ENCODE peak calls at places on chromosome 9, in six cellular contexts. I, C, S, W, F and A are unnamed samples. For H3K4me1, the result is how much of the 10 kb centered on the place peaks cover.

GRCh38 chr9:134947265-134947955 is 29.7 kb upstream of the FCN1 start:
- DNase-seq in I (no peak), C (no peak), S (no peak), W (no peak), F (no peak), A (no peak)

GRCh38 chr9:35844628-35845301 is 15.7 kb downstream of the TMEM8B start:
- DNase-seq in I (no peak), C (peak), S (peak), W (peak), F (peak), A (peak)

GRCh38 chr9:5893591-5894236 is 3.0 kb downstream of the MLANA start:
- DNase-seq in I (no peak), C (no peak), S (no peak), W (no peak), F (no peak), A (no peak)

GRCh38 chr9:24245988-24246387 is 299.7 kb downstream of the IZUMO3 start:
- DNase-seq in I (no peak), C (peak), S (no peak), W (no peak), F (peak), A (no peak)

GRCh38 chr9:114417511-114417910 is 29.7 kb upstream of the AKNA start:
- DNase-seq in I (no peak), C (peak), S (no peak), W (no peak), F (peak), A (no peak)

GRCh38 chr9:14428781-14429230 is 114.9 kb upstream of the NFIB start:
- DNase-seq in I (no peak), C (peak), S (peak), W (peak), F (peak), A (peak)

GRCh38 chr9:40926404-40927259 is 201.8 kb downstream of the FOXD4L6 start:
- DNase-seq in I (no peak), C (no peak), S (no peak), W (no peak), F (no peak), A (no peak)

GRCh38 chr9:81456431-81456970 is 232.8 kb downstream of the TLE1 start:
- DNase-seq in I (no peak), C (peak), S (no peak), W (no peak), F (peak), A (no peak)

GRCh38 chr9:134950404-134950760 is 32.7 kb upstream of the FCN1 start:
- DNase-seq in I (no peak), C (no peak), S (no peak), W (no peak), F (no peak), A (no peak)

GRCh38 chr9:102779341-102779740 is 215.8 kb upstream of the CYLC2 start:
- DNase-seq in I (no peak), C (peak), S (no peak), W (no peak), F (no peak), A (no peak)

GRCh38 chr9:122350577-122351355 is 20.1 kb upstream of the PTGS1 start:
- DNase-seq in I (peak), C (peak), S (peak), W (peak), F (peak), A (peak)

GRCh38 chr9:109805054-109805453 is 25.1 kb downstream of the PALM2AKAP2 start:
- DNase-seq in I (no peak), C (no peak), S (no peak), W (no peak), F (no peak), A (no peak)

GRCh38 chr9:13163946-13164345 is 115.5 kb downstream of the MPDZ start:
- DNase-seq in I (no peak), C (no peak), S (no peak), W (no peak), F (no peak), A (no peak)

GRCh38 chr9:112050544-112051475 is 124.3 kb downstream of the SUSD1 start:
- DNase-seq in I (no peak), C (peak), S (no peak), W (peak), F (peak), A (peak)

GRCh38 chr9:121701736-121702261 is 50.4 kb downstream of the DAB2IP start:
- DNase-seq in I (peak), C (no peak), S (no peak), W (no peak), F (no peak), A (no peak)

GRCh38 chr9:90099262-90099982 is 494.6 kb downstream of the GADD45G start:
- DNase-seq in I (no peak), C (peak), S (peak), W (no peak), F (peak), A (no peak)

GRCh38 chr9:36928670-36929349 is 105.3 kb downstream of the PAX5 start:
- DNase-seq in I (no peak), C (peak), S (no peak), W (no peak), F (peak), A (no peak)

GRCh38 chr9:20078246-20078645 is 289.4 kb upstream of the SLC24A2 start:
- DNase-seq in I (no peak), C (no peak), S (no peak), W (no peak), F (no peak), A (no peak)

GRCh38 chr9:124698265-124698664 is 72.8 kb downstream of the NR6A1 start:
- DNase-seq in I (no peak), C (peak), S (no peak), W (no peak), F (peak), A (no peak)
- H3K4me3 ChIP-seq in I (no peak), C (no peak), S (no peak), W (no peak), F (no peak), A (no peak)

GRCh38 chr9:98517710-98518109 is 191.0 kb downstream of the GABBR2 start:
- DNase-seq in I (no peak), C (no peak), S (no peak), W (no peak), F (no peak), A (no peak)
- TF ChIP-seq CTCF in I (no peak), C (no peak), S (no peak), W (no peak), F (no peak), A (no peak)

GRCh38 chr9:2469681-2470141 is 151.9 kb upstream of the VLDLR start:
- DNase-seq in I (peak), C (peak), S (peak), W (peak), F (peak), A (no peak)

GRCh38 chr9:2466703-2467102 is 154.9 kb upstream of the VLDLR start:
- DNase-seq in I (no peak), C (no peak), S (no peak), W (peak), F (no peak), A (no peak)

GRCh38 chr9:2465516-2465915 is 156.1 kb upstream of the VLDLR start:
- DNase-seq in I (no peak), C (no peak), S (no peak), W (no peak), F (no peak), A (no peak)

GRCh38 chr9:2464624-2465023 is 157.0 kb upstream of the VLDLR start:
- DNase-seq in I (no peak), C (no peak), S (no peak), W (no peak), F (no peak), A (no peak)

DNA sequence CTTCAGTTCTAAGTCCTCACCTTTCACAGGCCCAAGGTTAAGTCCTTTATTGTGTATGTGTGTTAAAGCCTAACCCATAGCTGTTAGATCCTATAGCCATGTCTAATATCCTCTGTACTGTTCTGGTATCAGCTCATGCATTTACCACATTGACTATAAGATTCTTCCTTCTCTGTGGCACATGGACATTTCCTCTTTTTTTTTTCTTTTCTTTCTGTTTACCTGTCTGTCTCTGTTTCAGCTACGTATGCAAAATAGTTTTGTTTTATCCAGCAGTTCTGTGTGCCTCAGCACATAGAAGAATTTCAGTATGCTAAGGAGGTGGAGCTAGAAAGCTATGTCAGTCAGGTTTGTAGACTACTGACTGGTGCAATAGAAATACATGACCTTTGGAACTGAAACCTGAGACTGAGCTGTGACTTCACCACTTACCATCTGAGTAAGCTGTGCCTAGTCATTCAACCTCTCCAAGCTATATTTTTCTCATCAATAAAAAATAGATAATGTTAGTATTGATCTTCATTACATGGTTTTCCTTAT is 155.6 kb upstream of the VLDLR start:
- DNase-seq in I (no peak), C (no peak), S (no peak), W (peak), F (peak), A (no peak)
- H3K4me1 ChIP-seq in I (under half), C (under half), S (under half), W (under half), F (under half), A (under half)

DNA sequence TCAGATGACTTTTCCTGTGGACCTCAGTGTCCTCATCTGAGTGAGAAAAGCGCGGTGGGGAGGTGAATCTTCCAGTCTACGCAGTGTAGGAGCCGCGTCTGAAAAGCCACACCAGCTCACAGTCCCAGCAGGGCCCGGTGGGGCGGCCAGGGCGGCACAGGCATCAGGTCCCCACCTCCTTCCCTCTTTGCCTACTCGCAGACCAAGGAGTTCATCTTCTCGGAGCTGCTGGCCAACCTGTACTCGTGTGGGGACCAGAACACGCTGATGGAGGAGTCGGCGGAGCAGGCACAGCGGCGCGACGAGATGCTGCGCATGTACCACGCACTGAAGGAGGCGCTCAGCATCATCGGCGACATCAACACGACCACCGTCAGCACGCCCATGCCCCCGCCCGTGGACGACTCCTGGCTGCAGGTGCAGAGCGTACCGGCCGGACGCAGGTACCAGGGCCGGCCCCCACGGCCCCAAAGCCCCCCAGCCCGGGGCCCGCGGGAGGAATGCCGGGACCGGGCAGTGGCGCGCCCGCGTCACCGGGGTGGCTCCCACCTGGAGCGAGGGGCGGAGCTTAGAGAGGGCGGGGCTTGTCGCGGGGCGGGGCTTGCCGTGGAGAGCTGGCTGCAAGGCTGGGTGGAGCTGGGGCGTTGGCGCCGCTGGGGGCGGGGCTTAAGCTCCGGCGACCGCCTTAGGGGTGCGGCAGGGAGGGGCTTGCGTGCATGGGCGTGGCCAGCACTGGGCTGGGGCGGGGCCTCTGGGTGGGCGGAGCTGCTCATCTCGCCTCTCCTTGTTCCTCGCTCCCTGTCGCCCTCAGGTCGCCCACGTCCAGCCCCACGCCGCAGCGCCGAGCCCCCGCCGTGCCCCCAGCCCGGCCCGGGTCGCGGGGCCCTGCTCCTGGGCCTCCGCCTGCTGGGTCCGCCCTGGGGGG is 25.6 kb downstream of the GOLGA2 start:
- DNase-seq in I (peak), C (peak), S (peak), W (peak), F (peak), A (peak)
- H3K4me3 ChIP-seq in I (no peak), C (no peak), S (peak), W (peak), F (no peak), A (peak)

GRCh38 chr9:124792257-124792975 is 15.5 kb downstream of the OLFML2A start:
- DNase-seq in I (no peak), C (no peak), S (no peak), W (no peak), F (no peak), A (no peak)

GRCh38 chr9:124795881-124796415 is 19.0 kb downstream of the OLFML2A start:
- DNase-seq in I (no peak), C (peak), S (no peak), W (no peak), F (no peak), A (no peak)

GRCh38 chr9:124797343-124798103 is 20.6 kb downstream of the OLFML2A start:
- DNase-seq in I (no peak), C (no peak), S (no peak), W (no peak), F (peak), A (no peak)

GRCh38 chr9:124792976-124793594 is 16.2 kb downstream of the OLFML2A start:
- DNase-seq in I (no peak), C (no peak), S (peak), W (no peak), F (peak), A (no peak)

GRCh38 chr9:124794902-124795491 is 18.1 kb downstream of the OLFML2A start:
- DNase-seq in I (no peak), C (no peak), S (no peak), W (no peak), F (no peak), A (no peak)
- TF ChIP-seq CTCF in I (no peak), C (no peak), S (no peak), W (peak), F (no peak), A (no peak)

GRCh38 chr9:127835930-127836586 is 18.4 kb downstream of the ENG start:
- DNase-seq in I (no peak), C (peak), S (peak), W (no peak), F (peak), A (peak)

GRCh38 chr9:127833555-127833954 is 20.9 kb downstream of the ENG start:
- DNase-seq in I (no peak), C (no peak), S (peak), W (no peak), F (peak), A (no peak)

GRCh38 chr9:127837346-127837745 is 17.1 kb downstream of the ENG start:
- DNase-seq in I (no peak), C (peak), S (no peak), W (no peak), F (no peak), A (no peak)

GRCh38 chr9:127838375-127839078 is 15.9 kb downstream of the ENG start:
- DNase-seq in I (peak), C (peak), S (peak), W (peak), F (peak), A (peak)
- H3K4me1 ChIP-seq in I (under half), C (under half), S (under half), W (under half), F (under half), A (under half)

DNA sequence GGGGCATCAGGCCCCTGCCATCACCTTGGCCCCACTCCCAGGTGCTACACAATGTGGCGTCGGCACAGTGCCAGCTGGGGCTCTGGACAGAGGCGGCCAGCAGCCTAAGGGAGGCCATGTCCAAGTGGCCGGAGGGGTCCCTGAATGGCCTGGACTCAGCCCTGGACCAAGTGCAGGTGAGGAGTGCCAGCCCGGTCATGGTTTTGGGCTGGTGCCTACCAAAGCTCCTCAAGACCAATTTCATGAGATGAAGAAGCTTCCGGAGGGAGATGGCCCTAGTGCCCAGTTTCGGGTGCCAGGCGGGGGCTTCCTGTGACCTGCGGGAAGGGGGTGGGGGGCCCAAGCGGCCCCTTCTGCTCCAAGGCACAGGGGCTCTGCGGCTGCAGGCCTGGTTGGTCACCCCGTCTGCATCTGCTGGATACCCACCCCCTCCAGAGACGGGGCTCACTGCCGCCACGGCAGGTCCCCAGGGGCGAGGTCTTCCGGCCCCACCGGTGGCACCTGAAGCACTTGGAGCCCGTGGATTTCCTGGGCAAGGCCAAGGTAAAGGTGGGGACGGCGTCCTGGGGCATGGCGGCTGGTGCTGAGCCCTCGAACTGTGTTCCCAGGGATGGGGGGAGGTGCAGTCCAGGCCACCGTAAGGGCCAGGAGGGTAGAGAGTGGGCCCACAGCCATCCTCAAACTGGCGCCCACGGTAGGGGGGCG is 5.8 kb downstream of the NOXA1 start:
- DNase-seq in I (peak), C (no peak), S (no peak), W (no peak), F (no peak), A (no peak)
- H3K4me3 ChIP-seq in I (no peak), C (no peak), S (no peak), W (no peak), F (no peak), A (no peak)

DNA sequence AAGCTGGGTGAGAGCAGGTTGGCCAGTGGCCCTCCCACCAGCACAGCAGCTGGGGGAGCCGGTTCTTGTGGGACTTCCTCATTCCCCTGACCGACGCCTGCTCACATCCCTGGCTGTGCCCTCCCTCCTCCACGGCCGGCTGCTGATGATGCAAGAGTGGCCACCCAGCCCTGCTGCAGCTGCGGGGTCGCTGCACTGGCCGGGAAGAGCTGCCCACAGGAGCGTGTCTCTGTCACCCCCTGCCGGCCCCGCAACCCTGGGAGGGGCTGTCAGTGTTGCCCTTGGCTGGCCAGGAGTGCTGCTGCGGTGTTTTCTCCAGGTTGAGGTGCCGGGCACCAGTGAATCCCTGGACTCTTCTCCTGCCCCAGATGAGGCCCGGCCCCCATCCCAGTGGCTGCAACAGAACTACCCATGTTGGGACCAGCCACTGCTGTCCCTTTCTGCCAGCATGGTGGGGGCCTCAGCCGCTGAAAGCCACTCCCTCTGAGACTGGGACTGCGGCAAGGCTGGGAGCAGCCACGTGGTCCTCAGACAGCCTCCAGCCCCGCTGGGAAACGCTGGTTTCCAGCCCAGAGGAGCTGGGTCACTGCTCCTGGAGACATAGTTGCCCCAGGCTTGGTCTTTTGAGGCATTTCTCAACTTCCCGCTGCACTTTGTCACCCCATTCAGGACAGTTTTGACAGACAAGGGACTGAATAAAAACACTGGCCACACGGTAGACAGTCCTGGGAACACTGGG is 739 bp downstream of the CARD9 start:
- DNase-seq in I (peak), C (peak), S (peak), W (peak), F (peak), A (peak)
- TF ChIP-seq CTCF in I (no peak), C (peak), S (no peak), W (no peak), F (peak), A (no peak)

GRCh38 chr9:125757834-125758233 is 10.7 kb downstream of the PBX3 start:
- DNase-seq in I (no peak), C (no peak), S (no peak), W (no peak), F (no peak), A (no peak)
- H3K4me1 ChIP-seq in I (under half), C (under half), S (under half), W (under half), F (under half), A (under half)